ENCODE peak calls at places on chromosomes 16 and 17, in eight cellular contexts. Z is mesendoderm; B is CD8-positive, alpha-beta memory T cell; P is CD4-positive, alpha-beta memory T cell; Y is sigmoid colon; V is HCT116; W is prostate gland; Q is colonic mucosa. N is an unnamed sample.

GRCh38 chr17:57586099-57586702 is 158.9 kb downstream of the CCDC182 start:
- DNase-seq in Z (no peak), B (no peak), P (no peak), Y (no peak), V (no peak), W (no peak), Q (no peak), N (no peak)

GRCh38 chr17:71304498-71305158 is 816.2 kb upstream of the SOX9 start:
- DNase-seq in Z (peak; percentile 44), B (no peak), P (no peak), Y (no peak), V (no peak), W (no peak), Q (no peak), N (no peak)

GRCh38 chr16:89067677-89068076 is 26.0 kb upstream of the ACSF3 start:
- DNase-seq in Z (no peak), B (no peak), P (peak; percentile 14), Y (no peak), V (no peak), W (no peak), Q (peak; percentile 28), N (no peak)

GRCh38 chr16:29899516-29900101 is at the start of gene SEZ6L2:
- DNase-seq in Z (peak; percentile 99), B (no peak), P (no peak), Y (no peak), V (peak; percentile 90), W (peak; percentile 82), Q (peak; percentile 89), N (no peak)

GRCh38 chr17:47013341-47013740 is 34.3 kb upstream of the RPRML start:
- DNase-seq in Z (no peak), B (no peak), P (no peak), Y (no peak), V (no peak), W (no peak), Q (no peak), N (no peak)

GRCh38 chr17:77118251-77118928 is 22.4 kb upstream of the SEC14L1 start:
- DNase-seq in Z (no peak), B (no peak), P (no peak), Y (no peak), V (no peak), W (no peak), Q (no peak), N (no peak)

GRCh38 chr16:11296706-11297491 is 15.8 kb upstream of the PRM1 start:
- DNase-seq in Z (no peak), B (no peak), P (no peak), Y (peak; percentile 75), V (no peak), W (peak; percentile 85), Q (no peak), N (no peak)

GRCh38 chr16:14485131-14485551 is 144.9 kb downstream of the PARN start:
- DNase-seq in Z (peak; percentile 63), B (no peak), P (no peak), Y (no peak), V (no peak), W (no peak), Q (no peak), N (no peak)

GRCh38 chr17:42288985-42289862 is 926 bp downstream of the STAT5A start:
- DNase-seq in Z (no peak), B (peak; percentile 71), P (peak; percentile 80), Y (peak; percentile 75), V (no peak), W (no peak), Q (peak; percentile 66), N (peak; percentile 76)

GRCh38 chr17:13600475-13601316 is 1.0 kb downstream of the HS3ST3A1 start:
- DNase-seq in Z (peak; percentile 49), B (no peak), P (no peak), Y (no peak), V (no peak), W (no peak), Q (no peak), N (no peak)

GRCh38 chr16:10113248-10113647 is 69.0 kb downstream of the GRIN2A start:
- DNase-seq in Z (no peak), B (no peak), P (no peak), Y (no peak), V (no peak), W (no peak), Q (no peak), N (no peak)

GRCh38 chr17:40647549-40648325 is at the start of gene SMARCE1:
- DNase-seq in Z (peak; percentile 86), B (peak; percentile 77), P (peak; percentile 76), Y (peak; percentile 84), V (peak; percentile 48), W (peak; percentile 53), Q (peak; percentile 76), N (peak; percentile 87)

GRCh38 chr17:78442648-78443128 is 64.2 kb downstream of the PGS1 start:
- DNase-seq in Z (no peak), B (no peak), P (no peak), Y (peak; percentile 92), V (no peak), W (no peak), Q (peak; percentile 39), N (no peak)

GRCh38 chr16:15691046-15691445 is 41.0 kb downstream of the NDE1 start:
- DNase-seq in Z (no peak), B (no peak), P (no peak), Y (no peak), V (no peak), W (no peak), Q (no peak), N (no peak)
- H3K36me3 ChIP-seq in Z (no peaks in the 10 kb centered on the region), B (peaks cover 54% of the 10 kb centered on the region), P (peaks cover 78% of the 10 kb centered on the region), Y (peaks cover 20% of the 10 kb centered on the region), V (peaks cover 56% of the 10 kb centered on the region), W (no peaks in the 10 kb centered on the region), Q (peaks cover 21% of the 10 kb centered on the region), N (peaks cover 93% of the 10 kb centered on the region)

GRCh38 chr17:81517009-81517338 is 4.4 kb upstream of the ACTG1 start:
- DNase-seq in Z (no peak), B (no peak), P (no peak), Y (no peak), V (no peak), W (no peak), Q (no peak), N (no peak)
- H3K27ac ChIP-seq in Z (no peak overlapping the region), B (no peak overlapping the region), P (no peak overlapping the region), Y (peak overlapping the region; percentile 100), V (peak overlapping the region; percentile 100), W (peak overlapping the region; percentile 100), Q (peak overlapping the region; percentile 100), N (no peak overlapping the region)

GRCh38 chr16:86573215-86573614 is 5.1 kb upstream of the FOXL1 start:
- DNase-seq in Z (peak; percentile 92), B (no peak), P (no peak), Y (no peak), V (no peak), W (no peak), Q (no peak), N (no peak)

GRCh38 chr16:86572616-86573015 is 5.7 kb upstream of the FOXL1 start:
- DNase-seq in Z (peak; percentile 27), B (no peak), P (no peak), Y (no peak), V (no peak), W (no peak), Q (no peak), N (no peak)

GRCh38 chr16:86570542-86571196 is 4.0 kb downstream of the FOXC2 start:
- DNase-seq in Z (peak; percentile 33), B (no peak), P (no peak), Y (no peak), V (no peak), W (no peak), Q (no peak), N (no peak)

GRCh38 chr16:86571197-86571915 is 4.7 kb downstream of the FOXC2 start:
- DNase-seq in Z (peak; percentile 6), B (no peak), P (no peak), Y (no peak), V (no peak), W (no peak), Q (no peak), N (no peak)

DNA sequence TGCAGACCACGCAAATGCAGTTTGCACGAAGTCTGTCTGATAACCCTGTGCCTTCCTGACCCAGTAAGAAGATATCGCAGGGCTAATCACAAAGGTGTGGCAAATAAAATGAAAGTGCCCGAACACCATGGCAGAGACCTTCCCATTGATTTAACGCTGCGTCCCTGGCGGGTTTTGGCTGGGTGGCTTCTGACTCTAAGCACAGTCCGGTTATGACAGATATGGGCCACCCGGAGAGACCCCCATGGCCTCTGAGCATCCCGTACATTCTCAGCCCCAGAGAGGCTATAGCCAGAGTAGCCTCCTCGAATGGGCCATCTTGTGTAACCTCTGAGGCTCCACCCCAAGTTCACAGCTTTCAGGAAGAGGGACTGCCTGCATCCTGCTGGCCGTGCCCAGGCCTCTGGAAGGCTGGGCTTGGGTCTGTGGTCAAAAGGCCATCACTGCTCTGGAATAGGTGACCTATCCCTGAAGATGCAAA is 5.5 kb downstream of the FOXC2 start:
- DNase-seq in Z (peak; percentile 48), B (no peak), P (no peak), Y (peak; percentile 51), V (no peak), W (no peak), Q (no peak), N (no peak)
- H3K4me3 ChIP-seq in Z (no peak overlapping the region), B (no peak overlapping the region), P (no peak overlapping the region), Y (no peak overlapping the region), V (no peak overlapping the region), W (no peak overlapping the region), Q (no peak overlapping the region), N (no peak overlapping the region)

GRCh38 chr16:75479421-75479990 is 15.0 kb upstream of the TMEM170A start:
- DNase-seq in Z (no peak), B (no peak), P (no peak), Y (no peak), V (no peak), W (no peak), Q (no peak), N (no peak)

GRCh38 chr16:75477680-75478473 is 13.4 kb upstream of the TMEM170A start:
- DNase-seq in Z (no peak), B (no peak), P (no peak), Y (no peak), V (no peak), W (no peak), Q (no peak), N (no peak)

GRCh38 chr16:75481475-75481874 is 13.8 kb downstream of the CHST6 start:
- DNase-seq in Z (no peak), B (no peak), P (no peak), Y (no peak), V (no peak), W (no peak), Q (no peak), N (no peak)

GRCh38 chr16:75476817-75477216 is 12.3 kb upstream of the TMEM170A start:
- DNase-seq in Z (no peak), B (no peak), P (no peak), Y (no peak), V (no peak), W (no peak), Q (no peak), N (no peak)

DNA sequence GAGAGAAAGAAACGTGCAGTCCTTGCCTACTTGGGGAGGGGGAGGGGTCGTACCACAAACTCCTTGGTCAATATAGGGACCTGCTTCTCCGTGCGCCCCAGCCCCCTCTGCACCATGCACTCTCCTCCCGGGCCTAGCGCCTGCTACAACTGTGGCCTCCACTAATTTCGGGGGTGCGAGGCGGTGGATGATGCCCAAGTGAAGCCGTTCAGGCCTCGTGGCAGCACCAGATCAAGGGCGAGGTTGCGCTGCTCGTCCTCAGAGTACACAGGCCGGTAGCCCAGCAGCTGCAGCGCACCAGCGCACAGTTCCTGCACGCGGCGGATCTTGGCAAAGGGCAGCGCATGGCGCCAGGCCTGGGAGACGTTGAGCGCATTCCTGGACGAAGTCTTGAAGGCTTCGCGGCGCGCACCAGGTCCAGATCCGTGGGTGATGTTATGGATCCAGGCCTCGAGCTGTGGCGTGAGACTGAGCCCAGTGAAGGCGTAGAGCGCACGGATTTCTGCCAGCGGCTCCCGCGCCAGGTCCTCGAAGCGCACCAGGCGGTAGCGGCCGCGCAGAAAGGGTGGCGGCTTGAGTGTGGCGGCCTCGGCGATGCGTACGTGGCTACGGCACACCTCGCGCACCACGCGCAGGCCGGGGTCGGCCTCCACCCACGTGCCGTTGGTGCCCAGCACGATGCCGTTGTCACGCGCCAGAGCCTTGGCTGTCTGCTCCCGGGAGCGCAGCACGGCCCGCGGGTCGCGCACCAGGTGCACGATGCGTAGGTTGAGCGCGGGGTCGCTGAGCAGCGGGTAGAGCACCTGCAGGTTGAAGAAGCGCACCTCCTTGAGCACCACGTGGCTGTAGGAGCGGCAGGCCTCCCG is 14.2 kb upstream of the TMEM170A start:
- DNase-seq in Z (no peak), B (no peak), P (no peak), Y (no peak), V (no peak), W (no peak), Q (no peak), N (no peak)
- H3K36me3 ChIP-seq in Z (peaks cover 2% of the 10 kb centered on the region), B (no peaks in the 10 kb centered on the region), P (no peaks in the 10 kb centered on the region), Y (no peaks in the 10 kb centered on the region), V (no peaks in the 10 kb centered on the region), W (no peaks in the 10 kb centered on the region), Q (no peaks in the 10 kb centered on the region), N (no peaks in the 10 kb centered on the region)

N was measured in CD4-positive, CD25-positive, alpha-beta regulatory T cell.